ENCODE peak calls at places on chromosomes 7 and 10, in five cellular contexts. D is anterior cingulate cortex; S is non-pigmented ciliary epithelial cell; F is prostate gland; A is stimulated activated CD4-positive, alpha-beta T cell treated with anti-CD3 and anti-CD28 coated beads, TNF-alpha, amount 100 ng/mL, for 24 hours. Q is an unnamed sample.

GRCh38 chr10:60914676-60915075 is 29.3 kb downstream of the RHOBTB1 start:
- DNase-seq in D (no peak), S (peak), F (no peak), A (no peak), Q (no peak)

GRCh38 chr7:35593896-35594295 is 101.0 kb downstream of the HERPUD2 start:
- DNase-seq in D (no peak), S (no peak), F (no peak), A (peak), Q (no peak)

GRCh38 chr7:121872831-121873764 is at the start of gene PTPRZ1:
- DNase-seq in D (peak), S (no peak), F (peak), A (no peak), Q (no peak)

GRCh38 chr7:76292206-76292573 is 10.3 kb upstream of the HSPB1 start:
- DNase-seq in D (no peak), S (no peak), F (no peak), A (no peak), Q (no peak)

GRCh38 chr10:15630353-15630752 is 89.4 kb downstream of the ITGA8 start:
- DNase-seq in D (no peak), S (no peak), F (no peak), A (no peak), Q (no peak)

GRCh38 chr7:79281406-79281805 is 172.1 kb downstream of the MAGI2 start:
- DNase-seq in D (no peak), S (no peak), F (no peak), A (no peak), Q (no peak)

GRCh38 chr10:97434055-97434454 is 8.1 kb downstream of the PGAM1 start:
- DNase-seq in D (no peak), S (no peak), F (no peak), A (no peak), Q (no peak)

GRCh38 chr7:18320971-18321567 is 174.5 kb upstream of the HDAC9 start:
- DNase-seq in D (no peak), S (peak), F (no peak), A (no peak), Q (peak)